ENCODE peak calls at places on chromosomes 3 and 15, in six cellular contexts. One of them, this sample, is unnamed.

GRCh38 chr15:35850284-35850683 is 304.3 kb upstream of the DPH6 start:
- DNase-seq in fibroblast of lung: no peak
- DNase-seq in cardiac muscle cell: no peak
- DNase-seq in right lobe of liver: no peak
- DNase-seq in Caco-2: no peak
- DNase-seq in prostate gland: no peak
- DNase-seq in this sample: no peak

GRCh38 chr3:87088984-87089841 is 98.3 kb upstream of the VGLL3 start:
- DNase-seq in fibroblast of lung: peak; percentile 91
- DNase-seq in cardiac muscle cell: peak; percentile 93
- DNase-seq in right lobe of liver: peak; percentile 49
- DNase-seq in Caco-2: no peak
- DNase-seq in prostate gland: peak; percentile 46
- DNase-seq in this sample: no peak

GRCh38 chr3:155024006-155024638 is 56.0 kb upstream of the MME start:
- DNase-seq in fibroblast of lung: peak; percentile 29
- DNase-seq in cardiac muscle cell: peak; percentile 67
- DNase-seq in right lobe of liver: no peak
- DNase-seq in Caco-2: no peak
- DNase-seq in prostate gland: no peak
- DNase-seq in this sample: no peak

GRCh38 chr15:91535856-91536500 is 317.5 kb upstream of the SLCO3A1 start:
- DNase-seq in fibroblast of lung: no peak
- DNase-seq in cardiac muscle cell: no peak
- DNase-seq in right lobe of liver: no peak
- DNase-seq in Caco-2: no peak
- DNase-seq in prostate gland: no peak
- DNase-seq in this sample: no peak

GRCh38 chr15:85771781-85772445 is 22.8 kb downstream of the KLHL25 start:
- DNase-seq in fibroblast of lung: peak; percentile 33
- DNase-seq in cardiac muscle cell: peak; percentile 84
- DNase-seq in right lobe of liver: peak; percentile 80
- DNase-seq in Caco-2: no peak
- DNase-seq in prostate gland: no peak
- DNase-seq in this sample: no peak

GRCh38 chr15:45228931-45229330 is 23.1 kb upstream of the SLC28A2 start:
- DNase-seq in fibroblast of lung: no peak
- DNase-seq in cardiac muscle cell: no peak
- DNase-seq in right lobe of liver: no peak
- DNase-seq in Caco-2: no peak
- DNase-seq in prostate gland: no peak
- DNase-seq in this sample: no peak

GRCh38 chr3:25038907-25039306 is 389.2 kb upstream of the RARB start:
- DNase-seq in fibroblast of lung: no peak
- DNase-seq in cardiac muscle cell: no peak
- DNase-seq in right lobe of liver: no peak
- DNase-seq in Caco-2: no peak
- DNase-seq in prostate gland: no peak
- DNase-seq in this sample: no peak

GRCh38 chr3:88151358-88151757 is 1.6 kb downstream of the C3orf38 start:
- DNase-seq in fibroblast of lung: peak; percentile 29
- DNase-seq in cardiac muscle cell: no peak
- DNase-seq in right lobe of liver: no peak
- DNase-seq in Caco-2: no peak
- DNase-seq in prostate gland: no peak
- DNase-seq in this sample: peak; percentile 56

GRCh38 chr15:68220489-68220888 is 9.0 kb downstream of the CLN6 start:
- DNase-seq in fibroblast of lung: no peak
- DNase-seq in cardiac muscle cell: no peak
- DNase-seq in right lobe of liver: no peak
- DNase-seq in Caco-2: no peak
- DNase-seq in prostate gland: no peak
- DNase-seq in this sample: no peak

GRCh38 chr3:117751691-117752090 is 1042.1 kb downstream of the TUSC7 start:
- DNase-seq in fibroblast of lung: no peak
- DNase-seq in cardiac muscle cell: no peak
- DNase-seq in right lobe of liver: no peak
- DNase-seq in Caco-2: no peak
- DNase-seq in prostate gland: no peak
- DNase-seq in this sample: no peak

GRCh38 chr3:69108813-69109212 is 13.6 kb downstream of the LMOD3 start:
- DNase-seq in fibroblast of lung: no peak
- DNase-seq in cardiac muscle cell: no peak
- DNase-seq in right lobe of liver: no peak
- DNase-seq in Caco-2: no peak
- DNase-seq in prostate gland: no peak
- DNase-seq in this sample: no peak

GRCh38 chr3:109559389-109559788 is 222.0 kb upstream of the DPPA4 start:
- DNase-seq in fibroblast of lung: peak; percentile 19
- DNase-seq in cardiac muscle cell: no peak
- DNase-seq in right lobe of liver: no peak
- DNase-seq in Caco-2: no peak
- DNase-seq in prostate gland: no peak
- DNase-seq in this sample: no peak

GRCh38 chr3:10352146-10352911 is 31.4 kb upstream of the SEC13 start:
- DNase-seq in fibroblast of lung: peak; percentile 90
- DNase-seq in cardiac muscle cell: peak; percentile 60
- DNase-seq in right lobe of liver: no peak
- DNase-seq in Caco-2: no peak
- DNase-seq in prostate gland: no peak
- DNase-seq in this sample: no peak

GRCh38 chr3:124088801-124089200 is 96.9 kb upstream of the ROPN1 start:
- DNase-seq in fibroblast of lung: no peak
- DNase-seq in cardiac muscle cell: no peak
- DNase-seq in right lobe of liver: no peak
- DNase-seq in Caco-2: no peak
- DNase-seq in prostate gland: no peak
- DNase-seq in this sample: no peak
- H3K4me1 ChIP-seq in fibroblast of lung: no peaks in the 10 kb centered on the region
- H3K4me1 ChIP-seq in cardiac muscle cell: no peaks in the 10 kb centered on the region
- H3K4me1 ChIP-seq in right lobe of liver: no peaks in the 10 kb centered on the region
- H3K4me1 ChIP-seq in Caco-2: peaks cover 8% of the 10 kb centered on the region
- H3K4me1 ChIP-seq in prostate gland: no peaks in the 10 kb centered on the region
- H3K4me1 ChIP-seq in this sample: peaks cover 9% of the 10 kb centered on the region

GRCh38 chr3:129425213-129425612 is 3.2 kb downstream of the EFCAB12 start:
- DNase-seq in fibroblast of lung: no peak
- DNase-seq in cardiac muscle cell: no peak
- DNase-seq in right lobe of liver: no peak
- DNase-seq in Caco-2: no peak
- DNase-seq in prostate gland: no peak
- DNase-seq in this sample: peak; percentile 61

GRCh38 chr3:129425619-129426018 is 2.8 kb downstream of the EFCAB12 start:
- DNase-seq in fibroblast of lung: no peak
- DNase-seq in cardiac muscle cell: no peak
- DNase-seq in right lobe of liver: no peak
- DNase-seq in Caco-2: no peak
- DNase-seq in prostate gland: no peak
- DNase-seq in this sample: no peak

GRCh38 chr3:129422897-129423296 is 5.5 kb downstream of the EFCAB12 start:
- DNase-seq in fibroblast of lung: no peak
- DNase-seq in cardiac muscle cell: no peak
- DNase-seq in right lobe of liver: no peak
- DNase-seq in Caco-2: no peak
- DNase-seq in prostate gland: no peak
- DNase-seq in this sample: no peak

GRCh38 chr3:129421988-129422745 is 6.3 kb downstream of the EFCAB12 start:
- DNase-seq in fibroblast of lung: no peak
- DNase-seq in cardiac muscle cell: no peak
- DNase-seq in right lobe of liver: no peak
- DNase-seq in Caco-2: no peak
- DNase-seq in prostate gland: no peak
- DNase-seq in this sample: peak; percentile 59

GRCh38 chr3:129424185-129424841 is 4.1 kb downstream of the EFCAB12 start:
- DNase-seq in fibroblast of lung: no peak
- DNase-seq in cardiac muscle cell: peak; percentile 60
- DNase-seq in right lobe of liver: no peak
- DNase-seq in Caco-2: no peak
- DNase-seq in prostate gland: peak; percentile 82
- DNase-seq in this sample: peak; percentile 93
- H3K4me1 ChIP-seq in fibroblast of lung: peaks cover 2% of the 10 kb centered on the region
- H3K4me1 ChIP-seq in cardiac muscle cell: peaks cover 5% of the 10 kb centered on the region
- H3K4me1 ChIP-seq in right lobe of liver: no peaks in the 10 kb centered on the region
- H3K4me1 ChIP-seq in Caco-2: peaks cover 3% of the 10 kb centered on the region
- H3K4me1 ChIP-seq in prostate gland: no peaks in the 10 kb centered on the region
- H3K4me1 ChIP-seq in this sample: peaks cover 38% of the 10 kb centered on the region

GRCh38 chr3:7292362-7292761 is 431.4 kb downstream of the GRM7 start:
- DNase-seq in fibroblast of lung: peak; percentile 23
- DNase-seq in cardiac muscle cell: peak; percentile 2
- DNase-seq in right lobe of liver: no peak
- DNase-seq in Caco-2: no peak
- DNase-seq in prostate gland: no peak
- DNase-seq in this sample: no peak

GRCh38 chr3:7293286-7293685 is 432.4 kb downstream of the GRM7 start:
- DNase-seq in fibroblast of lung: no peak
- DNase-seq in cardiac muscle cell: no peak
- DNase-seq in right lobe of liver: no peak
- DNase-seq in Caco-2: no peak
- DNase-seq in prostate gland: no peak
- DNase-seq in this sample: no peak

GRCh38 chr3:7289113-7289512 is 428.2 kb downstream of the GRM7 start:
- DNase-seq in fibroblast of lung: no peak
- DNase-seq in cardiac muscle cell: peak; percentile 17
- DNase-seq in right lobe of liver: no peak
- DNase-seq in Caco-2: no peak
- DNase-seq in prostate gland: no peak
- DNase-seq in this sample: no peak

GRCh38 chr3:7288133-7288532 is 427.2 kb downstream of the GRM7 start:
- DNase-seq in fibroblast of lung: no peak
- DNase-seq in cardiac muscle cell: no peak
- DNase-seq in right lobe of liver: no peak
- DNase-seq in Caco-2: no peak
- DNase-seq in prostate gland: no peak
- DNase-seq in this sample: no peak

DNA sequence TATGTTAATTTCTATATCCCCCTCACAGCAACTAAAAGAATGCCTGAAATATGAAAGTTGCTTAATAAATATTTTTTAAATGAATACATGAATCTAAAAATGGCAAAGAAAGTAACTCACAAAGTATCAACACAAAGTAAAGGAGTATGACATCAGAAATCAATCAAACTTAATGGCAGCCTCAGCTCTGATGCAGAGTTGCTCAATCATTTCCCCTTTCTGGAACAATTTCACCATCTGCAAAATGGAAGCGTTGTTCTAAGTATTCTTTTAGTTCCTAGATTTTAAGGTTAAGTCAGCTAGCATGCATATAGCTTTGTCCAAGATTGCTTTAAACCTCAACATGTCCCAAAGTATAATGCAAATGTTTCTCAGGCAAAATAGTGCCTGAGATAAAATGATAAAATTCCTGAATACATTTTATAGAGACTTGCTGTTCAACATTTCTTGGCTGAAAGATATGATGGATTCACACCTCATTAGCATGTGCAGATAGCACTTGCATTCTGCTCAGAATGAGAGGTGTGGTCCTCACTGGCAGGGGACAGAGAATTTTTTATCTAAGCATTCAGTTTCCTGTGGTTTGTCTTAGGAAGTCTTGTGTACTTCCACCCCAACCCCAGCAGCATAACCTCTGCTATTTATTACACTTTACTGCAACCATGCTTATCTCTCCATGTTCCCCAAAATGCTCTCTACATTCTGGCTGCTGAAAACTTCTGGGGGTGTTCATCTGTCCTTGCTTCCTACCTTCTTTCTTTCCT is 429.3 kb downstream of the GRM7 start:
- DNase-seq in fibroblast of lung: peak; percentile 68
- DNase-seq in cardiac muscle cell: peak; percentile 49
- DNase-seq in right lobe of liver: no peak
- DNase-seq in Caco-2: no peak
- DNase-seq in prostate gland: no peak
- DNase-seq in this sample: no peak
- H3K4me1 ChIP-seq in fibroblast of lung: no peaks in the 10 kb centered on the region
- H3K4me1 ChIP-seq in cardiac muscle cell: peaks cover 6% of the 10 kb centered on the region
- H3K4me1 ChIP-seq in right lobe of liver: no peaks in the 10 kb centered on the region
- H3K4me1 ChIP-seq in Caco-2: no peaks in the 10 kb centered on the region
- H3K4me1 ChIP-seq in prostate gland: no peaks in the 10 kb centered on the region
- H3K4me1 ChIP-seq in this sample: no peaks in the 10 kb centered on the region

DNA sequence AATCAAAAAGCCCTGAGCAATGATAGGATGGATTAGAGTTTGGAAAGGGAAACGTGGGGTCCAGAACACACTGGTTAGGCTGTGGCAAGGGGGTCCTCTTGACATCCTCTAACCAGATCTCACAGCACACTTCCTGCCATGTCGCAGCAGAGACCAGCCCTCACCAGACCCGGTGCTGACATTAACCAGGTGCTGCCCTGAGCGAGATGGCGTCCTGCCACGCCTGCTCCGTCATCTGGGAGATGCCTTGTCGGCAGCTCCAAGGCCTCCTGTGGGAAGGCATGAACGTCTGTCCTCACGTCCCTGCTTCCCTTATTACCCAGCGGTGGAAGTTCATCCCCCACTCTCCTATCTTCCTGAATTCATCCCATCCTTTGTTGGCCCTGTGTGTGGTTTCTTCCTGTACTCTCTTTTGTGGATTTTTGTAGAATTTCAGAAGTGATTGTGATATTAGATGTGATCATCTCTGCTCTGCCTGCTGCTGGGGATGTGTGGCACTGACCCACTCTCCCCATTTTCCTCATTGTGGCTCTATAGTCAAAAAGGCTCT is 29.4 kb upstream of the MYZAP start:
- DNase-seq in fibroblast of lung: no peak
- DNase-seq in cardiac muscle cell: no peak
- DNase-seq in right lobe of liver: no peak
- DNase-seq in Caco-2: no peak
- DNase-seq in prostate gland: no peak
- DNase-seq in this sample: no peak
- H3K4me1 ChIP-seq in fibroblast of lung: no peaks in the 10 kb centered on the region
- H3K4me1 ChIP-seq in cardiac muscle cell: peaks cover 19% of the 10 kb centered on the region
- H3K4me1 ChIP-seq in right lobe of liver: peaks cover 8% of the 10 kb centered on the region
- H3K4me1 ChIP-seq in Caco-2: peaks cover 11% of the 10 kb centered on the region
- H3K4me1 ChIP-seq in prostate gland: no peaks in the 10 kb centered on the region
- H3K4me1 ChIP-seq in this sample: no peaks in the 10 kb centered on the region

DNA sequence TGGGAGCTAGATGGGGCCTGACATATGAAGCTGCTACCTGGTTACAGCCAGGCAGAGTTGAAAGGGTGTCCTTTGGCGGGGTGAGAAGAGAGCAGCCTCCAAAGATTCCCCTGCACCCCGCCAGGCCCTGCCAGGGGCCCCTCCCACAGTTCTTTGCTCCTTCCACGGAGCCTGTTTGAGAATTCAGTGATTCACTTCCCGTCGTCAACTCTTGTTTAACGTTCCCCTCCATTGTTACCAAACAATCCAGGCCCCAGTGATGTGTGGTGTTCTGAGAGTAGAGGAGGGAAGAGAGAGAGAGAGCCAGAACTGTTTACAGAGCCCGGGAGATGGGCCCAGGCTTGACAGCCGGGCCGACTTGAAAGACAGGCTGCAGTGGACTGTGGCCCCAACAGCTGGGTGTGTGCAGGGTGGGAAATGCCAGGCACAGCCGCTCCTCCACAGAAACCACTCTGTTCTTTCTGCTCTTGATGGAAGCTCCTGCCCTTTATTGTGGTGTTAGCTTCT is 81.5 kb downstream of the SMAD3 start:
- DNase-seq in fibroblast of lung: peak; percentile 94
- DNase-seq in cardiac muscle cell: peak; percentile 93
- DNase-seq in right lobe of liver: no peak
- DNase-seq in Caco-2: peak; percentile 87
- DNase-seq in prostate gland: peak; percentile 93
- DNase-seq in this sample: no peak
- H3K4me1 ChIP-seq in fibroblast of lung: peaks cover 76% of the 10 kb centered on the region
- H3K4me1 ChIP-seq in cardiac muscle cell: peaks cover 77% of the 10 kb centered on the region
- H3K4me1 ChIP-seq in right lobe of liver: peaks cover 52% of the 10 kb centered on the region
- H3K4me1 ChIP-seq in Caco-2: peaks cover 72% of the 10 kb centered on the region
- H3K4me1 ChIP-seq in prostate gland: peaks cover 49% of the 10 kb centered on the region
- H3K4me1 ChIP-seq in this sample: peaks cover under 1% of the 10 kb centered on the region

This sample was measured in Karpas-422.